ENCODE peak calls at places on chromosomes 1 and 21, in nine cellular contexts. S, Z, L, W, O, J, C, N and A are unnamed samples.

GRCh38 chr21:38914531-38915385 is 109.0 kb downstream of the ETS2 start:
- DNase-seq in L (no peak), Z (no peak), O (no peak), J (no peak), C (no peak), W (no peak), S (no peak), N (no peak), A (no peak)

GRCh38 chr21:35511298-35512162 is 462.4 kb upstream of the RUNX1 start:
- DNase-seq in O (no peak), N (no peak), Z (peak), S (no peak), C (no peak), W (no peak), L (no peak), J (no peak), A (no peak)

GRCh38 chr1:33224166-33224707 is 32.1 kb upstream of the ZNF362 start:
- DNase-seq in W (no peak), S (no peak), L (no peak), C (no peak), O (no peak), N (no peak), Z (no peak), J (no peak), A (no peak)

GRCh38 chr1:199490804-199491527 is 536.5 kb upstream of the NR5A2 start:
- DNase-seq in J (no peak), Z (peak), C (peak), W (no peak), O (no peak), L (no peak), N (no peak), S (no peak), A (no peak)

GRCh38 chr21:25254491-25255174 is 352.6 kb downstream of the MRPL39 start:
- DNase-seq in J (no peak), O (no peak), S (no peak), C (no peak), L (no peak), N (peak), W (no peak), Z (no peak), A (no peak)

GRCh38 chr1:58741689-58742553 is 41.9 kb downstream of the JUN start:
- DNase-seq in N (no peak), Z (peak), J (no peak), L (no peak), O (no peak), C (no peak), W (no peak), S (no peak), A (no peak)

GRCh38 chr1:170807432-170807831 is 127.9 kb upstream of the MROH9 start:
- DNase-seq in L (no peak), J (no peak), N (no peak), W (no peak), O (peak), Z (peak), C (no peak), S (no peak), A (no peak)

GRCh38 chr1:23807453-23807852 is 6.9 kb upstream of the GALE start:
- DNase-seq in L (no peak), Z (no peak), W (no peak), J (no peak), O (no peak), S (no peak), C (no peak), N (no peak), A (no peak)

GRCh38 chr1:89843279-89844121 is 22.7 kb downstream of the LRRC8D start:
- DNase-seq in N (peak), Z (peak), O (peak), L (peak), J (peak), W (no peak), C (no peak), S (peak), A (peak)

GRCh38 chr1:200314085-200314750 is 95.6 kb downstream of the ZNF281 start:
- DNase-seq in Z (peak), O (no peak), C (no peak), J (no peak), N (no peak), L (no peak), S (no peak), W (no peak), A (no peak)

GRCh38 chr1:1967879-1968278 is 35.7 kb downstream of the CFAP74 start:
- DNase-seq in Z (no peak), W (no peak), O (no peak), S (no peak), J (no peak), C (no peak), L (no peak), N (no peak), A (no peak)

GRCh38 chr1:4110888-4111287 is 210.8 kb upstream of the C1orf174 start:
- DNase-seq in L (no peak), C (no peak), N (no peak), J (no peak), W (no peak), Z (no peak), S (no peak), O (no peak), A (no peak)

GRCh38 chr1:234696986-234697385 is 87.0 kb upstream of the IRF2BP2 start:
- DNase-seq in Z (peak), L (no peak), C (no peak), O (no peak), W (no peak), S (no peak), J (no peak), N (no peak), A (no peak)

GRCh38 chr21:41247976-41248545 is 68.5 kb upstream of the FAM3B start:
- DNase-seq in O (no peak), L (no peak), W (no peak), N (no peak), S (no peak), C (no peak), J (no peak), Z (no peak), A (no peak)

GRCh38 chr1:91020967-91021685 is 709 bp downstream of the ZNF644 start:
- DNase-seq in W (no peak), N (peak), S (peak), O (peak), C (no peak), L (peak), J (peak), Z (peak), A (peak)